ENCODE peak calls at places on chromosomes 5 and 9, in four cellular contexts. J is H1, U is HepG2, Z is K562. N is an unnamed sample.

GRCh38 chr9:133359420-133360175 is 3.2 kb downstream of the SURF2 start:
- DNase-seq in J (peak; percentile 70), U (peak; percentile 49), Z (no peak), N (no peak)

GRCh38 chr5:168471785-168472184 is 14.5 kb upstream of the RARS1 start:
- DNase-seq in J (no peak), U (no peak), Z (no peak), N (no peak)

GRCh38 chr9:76433851-76434250 is 25.1 kb upstream of the GCNT1 start:
- DNase-seq in J (no peak), U (no peak), Z (no peak), N (no peak)

GRCh38 chr9:81693639-81694378 is 4.5 kb upstream of the TLE1 start:
- DNase-seq in J (no peak), U (no peak), Z (no peak), N (no peak)

GRCh38 chr9:136403538-136403914 is 3.6 kb upstream of the SNAPC4 start:
- DNase-seq in J (no peak), U (no peak), Z (no peak), N (peak; percentile 51)

GRCh38 chr5:150118561-150119229 is 32.3 kb upstream of the CSF1R start:
- DNase-seq in J (no peak), U (no peak), Z (no peak), N (no peak)

GRCh38 chr9:112719696-112720095 is 1.8 kb upstream of the INIP start:
- DNase-seq in J (no peak), U (no peak), Z (no peak), N (no peak)

GRCh38 chr9:100591139-100591538 is 13.3 kb downstream of the CAVIN4 start:
- DNase-seq in J (no peak), U (no peak), Z (no peak), N (no peak)

GRCh38 chr9:133862585-133863041 is 124.5 kb upstream of the SARDH start:
- DNase-seq in J (no peak), U (no peak), Z (no peak), N (no peak)

GRCh38 chr5:58404734-58405133 is 55.2 kb downstream of the PLK2 start:
- DNase-seq in J (no peak), U (no peak), Z (no peak), N (no peak)

GRCh38 chr9:4640027-4640426 is 22.1 kb upstream of the PLPP6 start:
- DNase-seq in J (no peak), U (peak; percentile 15), Z (peak; percentile 10), N (no peak)

GRCh38 chr5:35159370-35159742 is 70.9 kb downstream of the PRLR start:
- DNase-seq in J (no peak), U (peak; percentile 90), Z (no peak), N (no peak)

GRCh38 chr5:4531756-4532704 is 608.1 kb upstream of the ADAMTS16 start:
- DNase-seq in J (no peak), U (no peak), Z (no peak), N (no peak)

GRCh38 chr5:108025009-108025408 is 354.3 kb upstream of the EFNA5 start:
- DNase-seq in J (no peak), U (no peak), Z (no peak), N (no peak)

GRCh38 chr9:70120834-70121510 is 77.3 kb downstream of the MAMDC2 start:
- DNase-seq in J (no peak), U (no peak), Z (no peak), N (no peak)

GRCh38 chr9:3401556-3401955 is 124.2 kb downstream of the RFX3 start:
- DNase-seq in J (no peak), U (no peak), Z (no peak), N (no peak)

GRCh38 chr9:9117866-9118265 is 1318.3 kb upstream of the DMAC1 start:
- DNase-seq in J (no peak), U (no peak), Z (no peak), N (no peak)

GRCh38 chr5:1727571-1727970 is 72.1 kb downstream of the MRPL36 start:
- DNase-seq in J (peak; percentile 48), U (no peak), Z (no peak), N (no peak)
- TF ChIP-seq CBX5 in J (no peak), U (no peak), Z (no peak), N (no peak)

GRCh38 chr5:170986598-170986997 is 124.8 kb downstream of the RANBP17 start:
- DNase-seq in J (no peak), U (no peak), Z (no peak), N (no peak)
- TF ChIP-seq CBX5 in J (no peak), U (no peak), Z (no peak), N (no peak)

GRCh38 chr5:94360382-94360781 is 258.0 kb downstream of the KIAA0825 start:
- DNase-seq in J (no peak), U (no peak), Z (no peak), N (no peak)
- TF ChIP-seq CBX5 in J (no peak), U (no peak), Z (no peak), N (no peak)

GRCh38 chr9:126472446-126472845 is 141.3 kb upstream of the LMX1B start:
- DNase-seq in J (no peak), U (no peak), Z (no peak), N (no peak)

GRCh38 chr9:126468141-126468825 is 141.7 kb downstream of the MVB12B start:
- DNase-seq in J (no peak), U (no peak), Z (no peak), N (no peak)

GRCh38 chr9:126472931-126473330 is 140.8 kb upstream of the LMX1B start:
- DNase-seq in J (no peak), U (no peak), Z (no peak), N (no peak)

GRCh38 chr9:126471084-126471611 is 142.6 kb upstream of the LMX1B start:
- DNase-seq in J (no peak), U (no peak), Z (no peak), N (peak; percentile 52)

GRCh38 chr9:126470251-126470993 is 143.3 kb upstream of the LMX1B start:
- DNase-seq in J (no peak), U (no peak), Z (no peak), N (no peak)
- TF ChIP-seq CBX5 in J (no peak), U (no peak), Z (no peak), N (no peak)

DNA sequence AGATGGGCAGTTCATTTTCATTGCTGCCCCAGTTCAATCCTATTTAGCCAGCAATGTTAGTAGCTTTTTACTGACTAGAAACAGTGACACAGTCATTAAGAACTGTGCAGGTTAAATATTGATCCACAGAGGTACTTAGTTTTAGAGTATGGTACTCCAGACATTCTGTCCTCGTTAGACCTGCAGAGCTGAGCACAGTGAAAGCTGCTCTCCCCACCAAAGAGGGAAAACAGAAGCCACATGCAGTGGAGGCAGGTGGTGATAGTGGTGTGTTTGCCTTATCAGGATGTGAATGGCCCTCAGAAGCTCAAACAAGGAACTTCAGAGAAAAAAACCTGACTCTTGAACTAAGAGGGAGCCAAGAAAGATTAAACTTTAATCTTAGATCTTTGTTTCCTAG is 75.5 kb downstream of the UNC13B start:
- DNase-seq in J (no peak), U (no peak), Z (no peak), N (no peak)
- TF ChIP-seq CBX5 in J (no peak), U (no peak), Z (no peak), N (no peak)

GRCh38 chr9:38362912-38363588 is 29.5 kb upstream of the ALDH1B1 start:
- DNase-seq in J (no peak), U (peak; percentile 49), Z (peak; percentile 32), N (peak; percentile 35)
- TF ChIP-seq CBX5 in J (no peak), U (no peak), Z (no peak), N (no peak)

GRCh38 chr9:130050472-130050871 is 3.2 kb upstream of the GPR107 start:
- DNase-seq in J (no peak), U (no peak), Z (peak; percentile 3), N (no peak)

GRCh38 chr9:130049431-130050210 is 4.1 kb upstream of the GPR107 start:
- DNase-seq in J (no peak), U (no peak), Z (no peak), N (no peak)

GRCh38 chr9:130053504-130054427 is at the start of gene GPR107:
- DNase-seq in J (peak; percentile 88), U (peak; percentile 61), Z (peak; percentile 92), N (no peak)

GRCh38 chr9:130053109-130053503 is 600 bp upstream of the GPR107 start:
- DNase-seq in J (no peak), U (no peak), Z (no peak), N (no peak)

GRCh38 chr9:130051855-130052254 is 1.9 kb upstream of the GPR107 start:
- DNase-seq in J (no peak), U (no peak), Z (peak; percentile 5), N (no peak)
- TF ChIP-seq CBX5 in J (no peak), U (no peak), Z (no peak), N (no peak)

N was measured in GM12878.